ENCODE peak calls at places on chromosomes 2 and 18, in eight cellular contexts. K, T, D, Q, C, N, F and Y are unnamed samples.

GRCh38 chr2:178194600-178195389 is 483 bp downstream of the OSBPL6 start:
- DNase-seq in K (peak; percentile 81), T (peak; percentile 62), D (no peak), Q (peak; percentile 77), C (peak; percentile 77), N (peak; percentile 0), F (peak; percentile 70), Y (peak; percentile 66)

GRCh38 chr2:69308338-69308737 is 78.7 kb downstream of the GFPT1 start:
- DNase-seq in K (no peak), T (no peak), D (no peak), Q (no peak), C (no peak), N (no peak), F (no peak), Y (no peak)

GRCh38 chr2:239075918-239076727 is 228.2 kb downstream of the TWIST2 start:
- DNase-seq in K (no peak), T (no peak), D (no peak), Q (no peak), C (no peak), N (no peak), F (no peak), Y (no peak)

GRCh38 chr2:65957886-65958285 is 477.0 kb upstream of the MEIS1 start:
- DNase-seq in K (no peak), T (no peak), D (no peak), Q (no peak), C (peak; percentile 17), N (no peak), F (no peak), Y (no peak)

GRCh38 chr2:27729198-27729597 is 42.3 kb upstream of the MRPL33 start:
- DNase-seq in K (no peak), T (peak; percentile 26), D (no peak), Q (no peak), C (no peak), N (no peak), F (no peak), Y (no peak)

GRCh38 chr2:73983322-73984202 is 1.1 kb upstream of the TET3 start:
- DNase-seq in K (peak; percentile 82), T (peak; percentile 71), D (no peak), Q (no peak), C (peak; percentile 84), N (no peak), F (no peak), Y (no peak)

GRCh38 chr2:27209621-27210401 is 2.0 kb upstream of the ATRAID start:
- DNase-seq in K (no peak), T (no peak), D (no peak), Q (no peak), C (no peak), N (no peak), F (no peak), Y (peak; percentile 5)

GRCh38 chr18:48032876-48033769 is 102.7 kb upstream of the SMAD2 start:
- DNase-seq in K (no peak), T (no peak), D (no peak), Q (no peak), C (no peak), N (no peak), F (peak; percentile 87), Y (peak; percentile 35)